ENCODE peak calls at places on chromosome 7, in eight cellular contexts. N is body of pancreas, E is fibroblast of lung, Q is cardiac muscle cell, Z is bronchial epithelial cell, B is AG04450, U is kidney epithelial cell, W is stomach. L is an unnamed sample.

GRCh38 chr7:74053589-74054186 is 25.7 kb downstream of the ELN start:
- DNase-seq in N (no peak), E (no peak), Q (no peak), Z (no peak), B (no peak), U (no peak), W (no peak), L (no peak)

GRCh38 chr7:56287429-56288138 is 171.4 kb upstream of the NUPR2 start:
- DNase-seq in N (peak; percentile 13), E (no peak), Q (no peak), Z (peak; percentile 5), B (no peak), U (no peak), W (peak; percentile 36), L (peak; percentile 1)

GRCh38 chr7:17521437-17521836 is 223.0 kb downstream of the AHR start:
- DNase-seq in N (no peak), E (peak; percentile 81), Q (peak; percentile 79), Z (peak; percentile 70), B (no peak), U (peak; percentile 34), W (no peak), L (peak; percentile 92)

GRCh38 chr7:3063016-3063753 is 19.5 kb upstream of the CARD11 start:
- DNase-seq in N (no peak), E (no peak), Q (no peak), Z (no peak), B (no peak), U (no peak), W (no peak), L (no peak)

GRCh38 chr7:47085491-47086275 is 496.2 kb downstream of the TNS3 start:
- DNase-seq in N (no peak), E (peak; percentile 27), Q (no peak), Z (peak; percentile 16), B (no peak), U (no peak), W (no peak), L (no peak)

GRCh38 chr7:1853619-1854520 is 183.8 kb downstream of the ELFN1 start:
- DNase-seq in N (peak; percentile 19), E (no peak), Q (no peak), Z (no peak), B (no peak), U (no peak), W (no peak), L (no peak)

GRCh38 chr7:110573862-110574528 is 516.9 kb upstream of the LRRN3 start:
- DNase-seq in N (no peak), E (peak; percentile 85), Q (no peak), Z (peak; percentile 89), B (peak; percentile 85), U (peak; percentile 79), W (no peak), L (peak; percentile 77)

GRCh38 chr7:13179011-13179574 is 491.7 kb downstream of the ARL4A start:
- DNase-seq in N (no peak), E (no peak), Q (peak; percentile 12), Z (peak; percentile 27), B (no peak), U (no peak), W (no peak), L (peak; percentile 41)

GRCh38 chr7:87599336-87599735 is 1.3 kb downstream of the ABCB1 start:
- DNase-seq in N (no peak), E (peak; percentile 21), Q (no peak), Z (no peak), B (no peak), U (no peak), W (peak; percentile 28), L (no peak)

GRCh38 chr7:19122018-19122588 is 4.7 kb upstream of the TWIST1 start:
- DNase-seq in N (no peak), E (peak; percentile 43), Q (peak; percentile 77), Z (peak; percentile 46), B (no peak), U (no peak), W (no peak), L (peak; percentile 90)

GRCh38 chr7:26202019-26202985 is 757 bp downstream of the CBX3 start:
- DNase-seq in N (peak; percentile 55), E (peak; percentile 29), Q (no peak), Z (peak; percentile 42), B (no peak), U (no peak), W (peak; percentile 38), L (no peak)

GRCh38 chr7:141158562-141158961 is 84.7 kb downstream of the TMEM178B start:
- DNase-seq in N (peak; percentile 21), E (peak; percentile 100), Q (peak; percentile 83), Z (peak; percentile 60), B (peak; percentile 66), U (peak; percentile 98), W (no peak), L (peak; percentile 98)

GRCh38 chr7:57416601-57417358 is 33.2 kb upstream of the ZNF716 start:
- DNase-seq in N (no peak), E (no peak), Q (no peak), Z (no peak), B (no peak), U (no peak), W (no peak), L (no peak)

GRCh38 chr7:101201695-101202602 is 1.1 kb upstream of the MOGAT3 start:
- DNase-seq in N (peak; percentile 32), E (no peak), Q (peak; percentile 21), Z (no peak), B (no peak), U (no peak), W (peak; percentile 34), L (no peak)

GRCh38 chr7:159108491-159108890 is 36.2 kb downstream of the VIPR2 start:
- DNase-seq in N (no peak), E (no peak), Q (no peak), Z (no peak), B (no peak), U (no peak), W (no peak), L (no peak)

GRCh38 chr7:30800785-30801252 is 29.6 kb downstream of the MINDY4 start:
- DNase-seq in N (peak; percentile 73), E (peak; percentile 65), Q (peak; percentile 88), Z (peak; percentile 72), B (peak; percentile 63), U (no peak), W (peak; percentile 52), L (peak; percentile 88)

DNA sequence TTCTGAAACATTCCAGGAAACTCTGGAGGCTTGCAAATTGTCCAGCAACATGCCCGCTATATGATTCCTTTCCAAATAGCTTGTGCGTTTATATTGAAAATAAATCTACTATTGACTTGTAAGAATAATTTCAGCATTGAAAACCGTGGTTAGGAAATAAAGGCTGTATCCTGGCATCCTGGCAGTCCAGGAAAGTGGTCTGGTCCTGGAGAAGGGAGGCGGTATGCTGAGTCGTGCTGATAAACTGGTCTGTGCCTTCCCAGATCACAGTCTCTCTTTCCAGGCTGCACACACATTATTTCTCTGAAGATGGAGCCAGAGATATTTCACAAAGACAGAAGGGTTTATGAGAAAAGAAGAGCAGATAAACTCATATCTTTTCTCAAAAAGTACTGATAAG is 350.1 kb upstream of the COBL start:
- DNase-seq in N (no peak), E (no peak), Q (no peak), Z (no peak), B (no peak), U (no peak), W (no peak), L (no peak)
- TF ChIP-seq CTCF in N (no peak), E (no peak), Q (no peak), Z (no peak), B (no peak), U (no peak), W (no peak), L (no peak)

DNA sequence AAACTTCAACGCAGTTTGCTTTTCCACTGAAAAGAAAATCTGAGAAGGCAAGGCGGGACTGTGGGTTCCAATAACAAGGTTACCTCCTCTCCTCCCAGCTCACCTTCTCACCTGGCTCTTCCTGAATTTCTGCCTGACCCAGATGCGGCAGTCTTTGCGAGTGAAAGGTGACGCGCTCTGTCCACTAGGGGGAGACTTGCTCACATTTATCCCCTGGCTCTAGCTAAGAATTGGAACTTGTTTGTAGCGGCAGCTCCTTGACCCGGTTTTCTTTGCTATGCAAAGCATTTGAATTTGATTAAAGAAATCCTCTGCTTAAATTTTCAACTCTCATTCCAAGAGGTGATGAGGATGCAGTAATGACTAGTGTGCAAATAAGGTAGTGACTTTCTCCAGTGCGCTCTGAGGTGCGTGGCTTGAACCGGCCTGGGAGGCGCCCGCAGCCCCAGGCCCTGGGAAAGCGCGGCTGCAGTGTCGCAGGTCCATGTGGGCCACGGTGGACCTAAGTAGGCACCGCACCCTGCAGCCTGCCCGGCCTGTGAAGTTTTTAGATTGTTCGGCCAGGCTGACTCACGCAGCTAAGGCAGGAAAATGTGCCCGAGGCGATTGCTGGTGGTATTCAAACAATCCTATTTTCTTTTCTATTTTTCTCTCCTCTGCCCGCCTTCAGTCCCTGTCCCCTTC is 336.9 kb upstream of the NPSR1 start:
- DNase-seq in N (peak; percentile 72), E (peak; percentile 68), Q (peak; percentile 82), Z (peak; percentile 81), B (peak; percentile 27), U (no peak), W (peak; percentile 59), L (peak; percentile 80)
- H3K4me3 ChIP-seq in N (no peak overlapping the region), E (no peak overlapping the region), Q (peak overlapping the region; percentile 9), Z (no peak overlapping the region), B (peak overlapping the region; percentile 14), U (no peak overlapping the region), W (peak overlapping the region; percentile 31), L (peak overlapping the region; percentile 37)

GRCh38 chr7:130338233-130338632 is 6.4 kb upstream of the CPA5 start:
- DNase-seq in N (no peak), E (no peak), Q (no peak), Z (no peak), B (no peak), U (no peak), W (no peak), L (no peak)

GRCh38 chr7:130344248-130344866 is at the start of gene CPA5:
- DNase-seq in N (no peak), E (no peak), Q (no peak), Z (no peak), B (no peak), U (no peak), W (no peak), L (no peak)

GRCh38 chr7:130342701-130343380 is 1.8 kb upstream of the CPA5 start:
- DNase-seq in N (no peak), E (no peak), Q (no peak), Z (no peak), B (no peak), U (no peak), W (no peak), L (no peak)

GRCh38 chr7:130345106-130345505 is 490 bp downstream of the CPA5 start:
- DNase-seq in N (no peak), E (no peak), Q (no peak), Z (no peak), B (no peak), U (no peak), W (no peak), L (peak; percentile 40)

GRCh38 chr7:130341882-130342281 is 2.7 kb upstream of the CPA5 start:
- DNase-seq in N (no peak), E (no peak), Q (no peak), Z (no peak), B (no peak), U (no peak), W (no peak), L (no peak)
- TF ChIP-seq CTCF in N (no peak), E (no peak), Q (no peak), Z (no peak), B (no peak), U (no peak), W (no peak), L (no peak)

DNA sequence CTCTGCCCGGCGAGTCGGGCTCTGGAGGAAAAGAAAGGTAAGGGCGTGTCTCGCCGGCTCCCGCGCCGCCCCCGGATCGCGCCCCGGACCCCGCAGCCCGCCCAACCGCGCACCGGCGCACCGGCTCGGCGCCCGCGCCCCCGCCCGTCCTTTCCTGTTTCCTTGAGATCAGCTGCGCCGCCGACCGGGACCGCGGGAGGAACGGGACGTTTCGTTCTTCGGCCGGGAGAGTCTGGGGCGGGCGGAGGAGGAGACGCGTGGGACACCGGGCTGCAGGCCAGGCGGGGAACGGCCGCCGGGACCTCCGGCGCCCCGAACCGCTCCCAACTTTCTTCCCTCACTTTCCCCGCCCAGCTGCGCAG is 493 bp downstream of the EGFR start:
- DNase-seq in N (peak; percentile 84), E (peak; percentile 36), Q (no peak), Z (no peak), B (no peak), U (no peak), W (peak; percentile 78), L (no peak)
- H3K4me3 ChIP-seq in N (peak overlapping the region; percentile 49), E (peak overlapping the region; percentile 79), Q (peak overlapping the region; percentile 72), Z (peak overlapping the region; percentile 75), B (peak overlapping the region; percentile 77), U (peak overlapping the region; percentile 86), W (peak overlapping the region; percentile 82), L (peak overlapping the region; percentile 85)